ENCODE peak calls at places on chromosomes 16 and 17, in six cellular contexts. G, J, F, Z, K and I are unnamed samples.
A peak's percentile ranks its signal among the peaks of the same experiment; 100 is the strongest.

GRCh38 chr17:22286337-22287041 is 594.2 kb downstream of the KCNJ18 start:
- DNase-seq in G (no peak), J (no peak), F (no peak), Z (no peak), K (no peak), I (no peak)

GRCh38 chr17:28745777-28746473 is 2.1 kb downstream of the TRAF4 start:
- DNase-seq in G (no peak), J (no peak), F (no peak), Z (no peak), K (no peak), I (no peak)

GRCh38 chr17:60087882-60088669 is 9.4 kb upstream of the HEATR6 start:
- DNase-seq in G (no peak), J (no peak), F (no peak), Z (no peak), K (no peak), I (no peak)

GRCh38 chr17:45432405-45433113 is at the start of gene ARHGAP27:
- DNase-seq in G (no peak), J (no peak), F (no peak), Z (peak; percentile 59), K (no peak), I (no peak)

GRCh38 chr16:88857728-88858339 is 907 bp downstream of the TRAPPC2L start:
- DNase-seq in G (peak; percentile 71), J (no peak), F (peak; percentile 34), Z (peak; percentile 85), K (peak; percentile 24), I (peak; percentile 66)

GRCh38 chr17:77943971-77944370 is 14.5 kb upstream of the TNRC6C start:
- DNase-seq in G (no peak), J (no peak), F (no peak), Z (no peak), K (no peak), I (no peak)

GRCh38 chr16:24950275-24950674 is 64.9 kb downstream of the ARHGAP17 start:
- DNase-seq in G (no peak), J (no peak), F (peak; percentile 27), Z (no peak), K (no peak), I (no peak)

GRCh38 chr17:46887717-46888116 is 35.2 kb upstream of the GOSR2 start:
- DNase-seq in G (no peak), J (no peak), F (no peak), Z (no peak), K (no peak), I (no peak)

GRCh38 chr17:43309505-43310329 is 75.9 kb upstream of the RNU2-1 start:
- DNase-seq in G (no peak), J (no peak), F (no peak), Z (no peak), K (no peak), I (peak; percentile 9)

GRCh38 chr16:66656547-66656946 is 40.0 kb downstream of the CMTM4 start:
- DNase-seq in G (no peak), J (no peak), F (no peak), Z (no peak), K (no peak), I (no peak)

GRCh38 chr17:58096892-58097291 is 13.7 kb downstream of the DYNLL2 start:
- DNase-seq in G (no peak), J (no peak), F (no peak), Z (no peak), K (no peak), I (no peak)

GRCh38 chr16:52068447-52069074 is 478.4 kb downstream of the TOX3 start:
- DNase-seq in G (no peak), J (no peak), F (no peak), Z (no peak), K (peak; percentile 6), I (no peak)

GRCh38 chr16:15822957-15823356 is 33.9 kb downstream of the MYH11 start:
- DNase-seq in G (no peak), J (no peak), F (no peak), Z (no peak), K (no peak), I (no peak)

GRCh38 chr17:74186498-74186897 is 17.0 kb upstream of the RPL38 start:
- DNase-seq in G (no peak), J (no peak), F (no peak), Z (no peak), K (no peak), I (no peak)

GRCh38 chr16:14223632-14224031 is 152.5 kb downstream of the MRTFB start:
- DNase-seq in G (no peak), J (no peak), F (no peak), Z (no peak), K (no peak), I (no peak)

GRCh38 chr17:83014297-83014696 is 65.1 kb upstream of the METRNL start:
- DNase-seq in G (no peak), J (peak; percentile 7), F (no peak), Z (no peak), K (no peak), I (no peak)